ENCODE peak calls at places on chromosomes 5 and 9, in seven cellular contexts. S, C, J, R, O, T and F are unnamed samples.

GRCh38 chr5:154857534-154858250 is 735 bp upstream of the CNOT8 start:
- DNase-seq in C (peak), R (peak), T (peak), J (peak), S (peak), O (peak), F (peak)

GRCh38 chr5:83368835-83369234 is 102.7 kb upstream of the VCAN start:
- DNase-seq in R (no peak), C (no peak), J (no peak), T (no peak), S (no peak), O (no peak), F (no peak)

GRCh38 chr9:16121593-16121992 is 568.8 kb downstream of the CCDC171 start:
- DNase-seq in C (no peak), O (no peak), T (no peak), R (no peak), J (no peak), S (no peak), F (no peak)

GRCh38 chr9:116279230-116279629 is 125.6 kb downstream of the PAPPA start:
- DNase-seq in T (no peak), C (peak), O (no peak), R (no peak), J (no peak), S (no peak), F (no peak)

GRCh38 chr5:91754990-91755389 is 371.9 kb upstream of the ARRDC3 start:
- DNase-seq in J (no peak), R (no peak), S (no peak), T (no peak), C (no peak), O (no peak), F (no peak)

GRCh38 chr9:12956805-12957204 is 182.0 kb downstream of the LURAP1L start:
- DNase-seq in O (no peak), C (no peak), T (no peak), R (no peak), J (no peak), S (no peak), F (no peak)

GRCh38 chr5:96614110-96614691 is 48.0 kb upstream of the CAST start:
- DNase-seq in C (peak), S (peak), J (peak), O (peak), T (no peak), R (no peak), F (peak)

GRCh38 chr5:61419141-61419540 is 87.1 kb downstream of the ZSWIM6 start:
- DNase-seq in O (no peak), J (no peak), C (no peak), R (no peak), T (no peak), S (no peak), F (no peak)

GRCh38 chr9:129312251-129312650 is 134.2 kb upstream of the IER5L start:
- DNase-seq in R (peak), O (no peak), T (peak), S (no peak), J (no peak), C (no peak), F (no peak)

GRCh38 chr5:112820246-112820645 is 40.8 kb upstream of the SRP19 start:
- DNase-seq in S (no peak), T (no peak), C (no peak), O (no peak), R (no peak), J (no peak), F (no peak)

GRCh38 chr5:165869066-165869465 is 2363.6 kb downstream of the MAT2B start:
- DNase-seq in S (no peak), T (no peak), C (no peak), J (no peak), R (no peak), O (no peak), F (no peak)

GRCh38 chr5:9104576-9105339 is 441.1 kb downstream of the SEMA5A start:
- DNase-seq in C (no peak), R (no peak), T (no peak), O (no peak), S (no peak), J (no peak), F (no peak)

GRCh38 chr5:90529939-90530677 is 724 bp upstream of the LYSMD3 start:
- DNase-seq in O (peak), J (peak), R (no peak), T (no peak), S (peak), C (peak), F (peak)

GRCh38 chr9:35686222-35687203 is 3.2 kb downstream of the TPM2 start:
- DNase-seq in S (peak), O (no peak), T (no peak), C (no peak), J (no peak), R (no peak), F (no peak)

GRCh38 chr9:134972140-134972539 is 54.4 kb upstream of the FCN1 start:
- DNase-seq in T (peak), C (no peak), O (no peak), J (no peak), R (peak), S (no peak), F (no peak)

GRCh38 chr5:2267991-2268390 is 385.3 kb upstream of the IRX4 start:
- DNase-seq in J (no peak), O (no peak), T (no peak), C (no peak), S (no peak), R (no peak), F (no peak)

GRCh38 chr5:61603211-61603908 is 271.3 kb downstream of the ZSWIM6 start:
- DNase-seq in T (peak), R (no peak), S (peak), C (peak), J (no peak), O (no peak), F (peak)

GRCh38 chr9:133786371-133786753 is 48.2 kb upstream of the SARDH start:
- DNase-seq in S (no peak), R (peak), T (peak), C (no peak), J (no peak), O (no peak), F (no peak)

GRCh38 chr5:93249651-93250289 is 331.2 kb downstream of the NR2F1-AS1 start:
- DNase-seq in C (no peak), J (no peak), S (no peak), R (no peak), O (no peak), T (no peak), F (no peak)

GRCh38 chr9:6925841-6926240 is 168.1 kb downstream of the KDM4C start:
- DNase-seq in O (no peak), C (no peak), R (no peak), J (no peak), S (no peak), T (no peak), F (no peak)

GRCh38 chr9:94112716-94113465 is 28.6 kb downstream of the PTPDC1 start:
- DNase-seq in J (no peak), S (no peak), C (no peak), T (no peak), R (no peak), O (no peak), F (no peak)

GRCh38 chr9:134247918-134248631 is 78.2 kb upstream of the RXRA start:
- DNase-seq in O (no peak), T (peak), R (no peak), C (no peak), S (no peak), J (no peak), F (no peak)

GRCh38 chr9:90772381-90772780 is 29.2 kb upstream of the SYK start:
- DNase-seq in C (no peak), T (no peak), O (no peak), R (no peak), S (no peak), J (no peak), F (no peak)

GRCh38 chr9:99298660-99299059 is 76.6 kb downstream of the SEC61B start:
- DNase-seq in S (no peak), C (peak), T (no peak), J (no peak), O (no peak), R (no peak), F (no peak)

GRCh38 chr5:138275379-138275782 is 960 bp upstream of the GFRA3 start:
- DNase-seq in T (no peak), O (no peak), C (peak), J (no peak), R (no peak), S (no peak), F (no peak)

GRCh38 chr5:138272681-138273080 is 1.7 kb downstream of the GFRA3 start:
- DNase-seq in O (no peak), T (no peak), C (no peak), S (no peak), J (no peak), R (no peak), F (no peak)

GRCh38 chr5:138275895-138276294 is 1.5 kb upstream of the GFRA3 start:
- DNase-seq in O (no peak), S (no peak), R (no peak), C (no peak), T (no peak), J (no peak), F (no peak)

GRCh38 chr5:138273834-138274188 is 610 bp downstream of the GFRA3 start:
- DNase-seq in J (no peak), R (no peak), S (no peak), C (no peak), T (no peak), O (no peak), F (no peak)

DNA sequence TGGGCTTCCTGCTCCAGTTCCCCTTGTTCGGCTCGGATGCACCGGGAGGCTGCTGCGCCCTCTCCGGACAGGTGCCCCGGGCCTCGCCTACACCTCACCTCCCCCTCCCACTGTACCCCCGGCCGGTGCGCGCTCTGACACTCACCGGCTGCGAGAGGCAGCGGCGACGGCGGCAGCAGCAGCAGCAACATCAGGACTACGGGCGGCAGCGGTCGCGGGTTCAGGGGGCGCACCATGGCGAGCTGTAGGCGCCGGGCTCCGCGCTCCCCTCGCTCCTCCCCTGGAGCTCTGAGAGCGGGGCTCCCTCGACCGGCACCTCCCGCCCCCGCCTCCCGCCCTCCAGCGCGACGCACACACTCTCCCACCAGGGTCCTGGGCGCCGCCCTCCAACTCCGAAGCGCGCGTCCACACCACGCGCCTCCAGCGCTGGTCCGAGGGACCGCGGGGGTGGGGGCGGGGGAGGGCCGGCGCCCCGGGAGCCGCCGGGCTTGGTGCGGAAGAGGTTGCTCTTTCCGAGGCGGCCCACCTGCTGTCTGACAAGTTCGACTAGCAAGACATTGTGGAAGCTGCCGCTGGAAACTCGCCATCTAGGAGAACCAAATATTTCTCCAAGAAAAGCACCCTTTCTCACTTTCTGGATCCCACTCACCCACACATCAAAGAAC is at the start of gene GFRA3:
- DNase-seq in C (peak), O (no peak), R (no peak), J (no peak), T (no peak), S (no peak), F (no peak)
- H3K4me3 ChIP-seq in C (no peak), O (peak), R (no peak), J (peak), T (no peak), S (no peak), F (peak)

GRCh38 chr5:174917976-174918554 is 193.7 kb downstream of the MSX2 start:
- DNase-seq in S (no peak), O (no peak), C (no peak), J (no peak), T (no peak), R (no peak), F (no peak)

GRCh38 chr5:174918655-174919054 is 194.3 kb downstream of the MSX2 start:
- DNase-seq in T (no peak), J (no peak), C (no peak), O (no peak), S (no peak), R (no peak), F (no peak)

GRCh38 chr5:174919351-174919750 is 195.0 kb downstream of the MSX2 start:
- DNase-seq in R (no peak), T (no peak), C (no peak), O (no peak), J (no peak), S (no peak), F (no peak)

GRCh38 chr5:174922955-174923354 is 198.6 kb downstream of the MSX2 start:
- DNase-seq in R (no peak), T (no peak), O (no peak), S (no peak), C (no peak), J (no peak), F (no peak)

DNA sequence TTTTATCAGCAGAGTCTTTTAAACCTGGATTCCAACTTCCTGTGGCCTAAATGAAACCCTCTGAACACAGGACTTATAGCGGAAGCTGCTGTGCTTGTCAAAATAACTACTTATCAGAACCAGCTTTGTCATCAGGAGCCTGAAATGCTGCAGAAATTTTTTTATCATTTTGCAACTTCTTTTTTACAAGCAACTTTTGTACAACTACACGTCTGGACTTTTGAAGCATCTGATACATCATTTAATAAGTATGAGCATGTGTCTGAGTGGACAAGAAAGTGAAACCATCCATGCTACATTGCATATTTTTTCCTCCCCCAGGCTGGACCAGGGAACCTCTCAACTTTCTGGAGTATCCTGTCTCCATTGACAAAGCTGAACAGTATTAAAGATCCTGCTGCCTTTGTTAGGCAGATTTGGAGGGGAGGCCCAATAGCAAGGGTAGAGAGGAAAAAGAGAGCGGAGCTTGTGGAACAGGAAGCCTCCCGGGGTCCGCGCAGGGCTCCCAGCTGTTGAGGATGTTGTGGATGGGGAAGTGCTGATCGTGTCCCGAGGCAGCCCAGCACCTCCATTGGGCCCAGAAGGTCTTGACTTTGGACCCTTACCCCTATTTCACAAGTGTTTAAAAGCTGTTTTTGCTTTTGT is 196.6 kb downstream of the MSX2 start:
- DNase-seq in R (no peak), S (no peak), J (no peak), O (no peak), T (no peak), C (no peak), F (no peak)
- H3K27ac ChIP-seq in R (no peak), S (no peak), J (no peak), O (no peak), T (no peak), C (no peak), F (no peak)

GRCh38 chr9:111096051-111096450 is 57.8 kb upstream of the LPAR1 start:
- DNase-seq in S (no peak), T (no peak), C (peak), O (no peak), R (no peak), J (no peak), F (no peak)

GRCh38 chr9:111098093-111098492 is 59.8 kb upstream of the LPAR1 start:
- DNase-seq in C (no peak), T (no peak), S (no peak), J (no peak), R (no peak), O (no peak), F (no peak)

GRCh38 chr9:111102793-111103474 is 64.7 kb upstream of the LPAR1 start:
- DNase-seq in C (no peak), R (no peak), T (no peak), J (no peak), O (no peak), S (no peak), F (no peak)

GRCh38 chr9:111098661-111099060 is 60.4 kb upstream of the LPAR1 start:
- DNase-seq in O (no peak), C (no peak), J (no peak), S (no peak), T (no peak), R (no peak), F (no peak)

DNA sequence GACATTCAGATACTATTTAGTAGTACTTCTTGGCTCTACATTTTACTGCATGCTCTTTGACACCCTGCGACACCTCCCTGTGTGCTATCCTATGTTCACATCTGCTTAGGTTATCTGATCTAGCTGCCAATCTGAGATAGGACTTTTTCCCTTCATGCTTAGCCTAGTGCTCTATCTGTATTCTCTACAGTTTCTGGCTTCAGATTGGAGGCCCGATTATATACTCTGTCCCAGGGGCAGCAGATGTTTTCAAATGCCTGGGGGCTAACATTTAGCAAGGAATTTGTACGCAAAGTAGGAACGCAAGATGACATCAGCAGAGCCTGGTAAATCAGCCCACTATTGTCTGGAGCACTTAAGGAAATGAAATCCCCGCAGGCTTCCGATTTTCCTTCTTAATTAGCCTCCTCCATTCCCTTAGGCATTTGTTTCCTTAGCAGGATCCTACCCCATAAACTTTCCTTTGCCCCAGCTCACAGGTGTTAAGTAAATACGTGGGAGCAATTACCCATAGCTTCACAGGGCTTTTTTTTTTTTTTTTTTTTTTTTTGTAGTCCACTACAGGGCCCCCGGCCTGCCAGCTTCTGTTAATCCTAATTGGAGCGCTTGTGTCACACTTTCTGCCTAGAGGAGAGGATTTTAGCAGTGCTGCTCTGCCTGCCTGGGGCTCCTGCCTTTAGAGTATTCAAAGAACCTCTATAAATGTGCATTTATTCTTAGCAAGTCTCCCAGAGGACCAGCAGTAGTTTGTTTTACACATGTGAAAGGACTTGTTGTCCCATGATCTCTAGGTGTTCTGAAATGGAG is 61.1 kb upstream of the LPAR1 start:
- DNase-seq in C (peak), S (no peak), R (no peak), T (no peak), O (no peak), J (no peak), F (no peak)
- H3K4me3 ChIP-seq in C (no peak), S (no peak), R (no peak), T (no peak), O (no peak), J (no peak), F (no peak)

DNA sequence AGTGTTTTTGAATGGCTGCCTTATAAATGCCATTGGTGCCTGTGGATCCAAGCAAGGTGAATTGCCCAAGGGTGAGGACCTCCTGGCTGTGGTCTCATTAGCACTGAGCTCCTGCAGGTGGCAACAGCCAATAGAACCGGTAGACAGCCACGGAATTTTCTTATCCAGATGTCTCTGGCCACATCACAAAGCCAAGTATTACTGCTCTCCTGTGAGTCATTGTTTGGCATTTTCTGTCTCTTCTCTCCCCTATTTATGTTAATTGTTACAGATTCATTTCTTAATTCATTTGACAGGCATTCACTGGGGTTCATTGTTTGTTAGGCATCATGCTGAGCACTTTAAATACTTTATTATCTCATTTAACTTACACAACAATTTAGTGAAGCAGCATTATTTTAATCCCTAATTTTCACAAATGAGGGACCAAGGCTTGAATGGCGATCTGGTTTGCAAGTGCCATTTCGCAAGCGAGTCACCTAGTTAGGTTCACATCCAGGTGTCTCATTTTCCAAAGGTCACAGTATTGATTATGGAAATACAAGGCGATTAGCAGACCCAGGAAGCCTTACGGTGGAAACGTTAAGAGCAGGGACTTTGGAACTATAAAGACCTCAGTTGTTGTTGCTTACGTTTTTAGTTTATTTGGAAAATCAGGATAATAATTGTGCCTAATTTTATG is 58.2 kb upstream of the DPYSL3 start:
- DNase-seq in S (no peak), J (no peak), O (no peak), T (no peak), R (no peak), C (peak), F (no peak)
- H3K27ac ChIP-seq in S (no peak), J (no peak), O (no peak), T (no peak), R (no peak), C (peak), F (no peak)

DNA sequence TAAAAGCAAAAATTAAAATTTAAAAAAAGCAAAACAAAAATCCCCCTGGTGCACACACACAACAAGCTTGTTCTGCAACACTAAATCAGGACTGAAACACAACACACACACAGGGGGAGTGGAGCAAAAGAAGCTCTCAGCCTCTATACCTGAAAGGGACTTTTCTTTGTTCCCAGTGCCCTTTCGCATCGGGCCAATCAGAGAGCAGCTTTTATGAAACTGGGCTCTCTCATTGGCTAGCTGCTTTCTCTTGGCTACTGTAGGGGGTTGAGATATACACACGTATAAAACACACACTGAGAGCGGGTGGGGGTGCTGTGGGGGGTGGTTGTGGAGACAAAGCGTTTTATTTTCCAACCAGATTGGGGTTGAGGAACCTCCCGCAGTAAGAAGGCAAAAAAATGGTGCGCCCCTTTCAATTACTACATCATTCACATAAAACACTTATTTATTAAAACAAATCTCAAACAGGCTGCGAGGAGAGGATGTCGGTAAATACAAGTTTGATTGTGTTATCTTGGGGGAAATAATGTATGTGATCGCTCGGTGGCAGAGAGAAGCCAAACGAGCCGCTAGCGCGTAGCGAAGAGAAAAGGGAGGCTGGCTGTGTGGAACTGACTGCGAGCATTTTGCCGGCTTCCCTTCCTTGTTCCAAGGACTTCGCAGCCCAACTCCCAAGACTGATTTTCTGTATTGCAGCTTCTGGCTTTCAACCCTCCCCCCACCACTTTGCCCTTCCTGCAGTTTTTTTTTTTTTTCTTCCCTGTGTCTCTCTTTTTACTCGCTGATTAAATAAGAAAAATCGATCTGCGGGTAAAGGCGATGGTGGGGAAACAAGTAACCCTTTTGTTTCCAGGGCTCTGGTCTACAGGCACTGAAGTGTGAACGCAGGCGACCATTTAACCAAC is 2.5 kb upstream of the ZNF608 start:
- DNase-seq in J (peak), C (peak), R (peak), O (peak), S (peak), T (peak), F (peak)
- H3K4me3 ChIP-seq in J (peak), C (peak), R (peak), O (peak), S (no peak), T (peak), F (peak)